ENCODE peak calls at places on chromosome 22, in seven cellular contexts. B is tibial nerve, N is Caco-2, L is BE2C, H is prostate gland, W is A549, X is HepG2. R is an unnamed sample.

GRCh38 chr22:27802389-27803079 is 978 bp upstream of the MN1 start:
- DNase-seq in B (no peak), N (no peak), L (no peak), H (no peak), W (no peak), X (no peak), R (no peak)

GRCh38 chr22:24583221-24583971 is 9.5 kb downstream of the LRRC75B start:
- DNase-seq in B (no peak), N (no peak), L (peak; percentile 86), H (no peak), W (no peak), X (peak; percentile 76), R (no peak)

GRCh38 chr22:41836551-41836950 is 3.6 kb downstream of the SREBF2 start:
- DNase-seq in B (no peak), N (no peak), L (no peak), H (no peak), W (no peak), X (no peak), R (no peak)

GRCh38 chr22:45460288-45461109 is 42.2 kb upstream of the FBLN1 start:
- DNase-seq in B (peak; percentile 66), N (no peak), L (no peak), H (no peak), W (no peak), X (no peak), R (peak; percentile 80)

GRCh38 chr22:23769321-23769965 is 1.7 kb upstream of the CHCHD10 start:
- DNase-seq in B (no peak), N (no peak), L (no peak), H (no peak), W (no peak), X (no peak), R (no peak)

GRCh38 chr22:24506802-24507438 is 11.8 kb downstream of the UPB1 start:
- DNase-seq in B (no peak), N (no peak), L (no peak), H (no peak), W (peak; percentile 24), X (peak; percentile 75), R (no peak)

GRCh38 chr22:46551321-46551720 is 13.9 kb upstream of the CELSR1 start:
- DNase-seq in B (no peak), N (no peak), L (no peak), H (no peak), W (no peak), X (no peak), R (no peak)

GRCh38 chr22:27572267-27572666 is 229.3 kb downstream of the MN1 start:
- DNase-seq in B (no peak), N (no peak), L (no peak), H (no peak), W (no peak), X (no peak), R (no peak)

GRCh38 chr22:35212020-35212419 is 45.3 kb upstream of the HMGXB4 start:
- DNase-seq in B (no peak), N (no peak), L (no peak), H (peak; percentile 33), W (no peak), X (no peak), R (no peak)

GRCh38 chr22:41361716-41362310 is 19.9 kb upstream of the TEF start:
- DNase-seq in B (no peak), N (no peak), L (no peak), H (no peak), W (no peak), X (no peak), R (no peak)

GRCh38 chr22:23697031-23697970 is 6.5 kb downstream of the RGL4 start:
- DNase-seq in B (no peak), N (no peak), L (no peak), H (no peak), W (no peak), X (no peak), R (no peak)

GRCh38 chr22:33785283-33785991 is 134.8 kb downstream of the LARGE1 start:
- DNase-seq in B (no peak), N (no peak), L (no peak), H (no peak), W (no peak), X (peak; percentile 8), R (no peak)

GRCh38 chr22:46201059-46201757 is 48.9 kb downstream of the CDPF1 start:
- DNase-seq in B (no peak), N (peak; percentile 8), L (no peak), H (no peak), W (no peak), X (peak; percentile 61), R (no peak)

GRCh38 chr22:21632237-21632895 is at the start of gene CCDC116:
- DNase-seq in B (no peak), N (peak; percentile 61), L (peak; percentile 96), H (no peak), W (no peak), X (peak; percentile 81), R (no peak)

GRCh38 chr22:19931514-19931913 is 10.1 kb upstream of the COMT start:
- DNase-seq in B (no peak), N (no peak), L (no peak), H (no peak), W (no peak), X (no peak), R (no peak)

GRCh38 chr22:29108137-29108536 is 35.3 kb downstream of the KREMEN1 start:
- DNase-seq in B (no peak), N (peak; percentile 35), L (no peak), H (no peak), W (peak; percentile 25), X (no peak), R (no peak)

GRCh38 chr22:43228330-43228729 is 41.4 kb upstream of the TTLL12 start:
- DNase-seq in B (no peak), N (peak; percentile 45), L (peak; percentile 81), H (no peak), W (peak; percentile 35), X (no peak), R (peak; percentile 35)

GRCh38 chr22:29679316-29679715 is 40.5 kb upstream of the CABP7 start:
- DNase-seq in B (no peak), N (no peak), L (no peak), H (no peak), W (no peak), X (no peak), R (no peak)

DNA sequence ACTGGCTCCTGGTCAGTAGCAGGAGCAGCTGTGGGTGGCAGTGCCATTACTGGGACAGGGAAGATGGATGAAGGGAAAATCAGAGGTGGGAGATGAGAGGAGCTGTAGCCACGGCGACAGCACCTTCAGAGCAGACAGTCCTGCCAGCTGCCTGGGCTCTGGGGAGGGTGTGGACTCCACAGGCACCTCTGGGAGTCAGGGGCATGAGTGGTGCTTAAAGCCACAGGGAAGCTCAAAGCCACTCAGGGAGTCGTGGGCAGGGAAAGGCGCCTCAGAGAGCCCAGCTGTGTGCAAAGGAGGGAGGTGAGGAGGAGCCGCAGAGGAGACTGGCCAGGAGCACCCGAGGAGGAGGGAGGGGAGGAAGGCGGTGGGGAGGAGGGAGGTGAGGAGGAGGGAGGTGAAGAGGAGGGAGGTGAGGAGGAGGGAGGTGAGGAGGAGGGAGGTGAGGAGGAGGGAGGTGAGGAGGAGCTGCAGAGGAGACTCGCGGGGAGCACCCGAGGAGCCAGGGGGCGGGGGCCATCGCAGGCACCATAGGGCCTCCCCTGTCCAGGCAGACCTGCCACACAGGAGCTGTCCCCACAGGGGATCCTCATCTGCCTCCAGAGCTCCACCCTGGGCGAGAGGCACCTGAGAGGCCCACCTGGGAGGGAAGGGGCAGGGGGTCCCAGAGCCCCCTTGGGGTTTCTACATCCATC is 977.6 kb downstream of the BRD1 start:
- DNase-seq in B (no peak), N (no peak), L (no peak), H (no peak), W (no peak), X (no peak), R (no peak)
- H3K4me1 ChIP-seq in B (no peaks in the 10 kb centered on the region), N (no peaks in the 10 kb centered on the region), L (no peaks in the 10 kb centered on the region), H (no peaks in the 10 kb centered on the region), W (no peaks in the 10 kb centered on the region), X (peaks cover 14% of the 10 kb centered on the region), R (no peaks in the 10 kb centered on the region)

DNA sequence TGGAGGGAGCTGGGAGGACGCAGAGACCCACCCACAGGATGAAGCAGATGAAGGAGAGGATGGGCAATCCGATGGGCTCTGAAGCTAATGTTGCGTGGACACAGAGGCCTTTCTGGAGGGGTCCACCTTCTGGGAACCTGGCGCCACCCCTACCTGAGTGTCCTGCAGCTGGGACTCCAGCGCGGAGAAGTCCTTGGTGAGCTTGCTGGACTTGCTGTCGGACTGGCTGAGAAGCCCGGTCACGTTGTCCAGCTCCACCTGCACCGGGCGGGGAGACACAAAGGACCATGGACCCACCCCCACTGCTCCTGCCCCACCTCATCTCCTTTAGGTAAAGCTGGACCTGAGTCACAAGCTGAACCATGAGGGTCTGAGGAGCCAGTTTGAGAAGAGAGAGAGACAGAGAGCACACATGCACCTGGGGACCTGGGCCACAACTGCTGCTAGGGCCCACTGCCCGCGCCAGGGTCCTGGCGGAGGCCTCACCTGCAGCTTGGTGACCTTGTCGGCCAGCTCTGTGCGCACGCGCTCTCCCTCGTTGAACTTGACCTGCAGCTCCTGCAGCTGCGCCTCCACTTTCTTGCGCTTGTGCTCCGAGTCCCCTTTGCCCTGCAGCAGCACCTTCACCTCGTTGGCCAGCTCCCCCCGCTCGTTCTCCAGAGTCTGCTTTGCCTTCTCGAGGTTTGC is 40.8 kb downstream of the APOL1 start:
- DNase-seq in B (no peak), N (no peak), L (no peak), H (no peak), W (no peak), X (no peak), R (no peak)
- H3K9me3 ChIP-seq in B (no peaks in the 10 kb centered on the region), N (no peaks in the 10 kb centered on the region), L (no peaks in the 10 kb centered on the region), H (no peaks in the 10 kb centered on the region), W (no peaks in the 10 kb centered on the region), X (no peaks in the 10 kb centered on the region), R (no peaks in the 10 kb centered on the region)

DNA sequence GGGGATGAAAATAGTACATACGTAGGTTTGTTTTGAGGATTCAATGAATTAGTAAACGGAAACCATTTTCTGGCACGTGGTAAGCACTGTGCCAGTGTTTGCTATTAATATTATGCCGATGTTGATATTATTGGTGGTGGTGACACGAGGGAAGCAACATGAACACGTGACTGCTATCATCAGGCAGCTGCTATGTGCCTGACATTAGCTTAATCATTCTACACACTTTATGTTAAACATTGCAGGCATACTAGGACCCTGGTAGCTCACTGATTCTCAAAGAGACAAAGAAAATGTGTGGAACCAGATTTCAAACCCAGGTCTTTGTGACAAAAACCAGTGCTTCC is 656 bp downstream of the SRRD start:
- DNase-seq in B (no peak), N (no peak), L (no peak), H (no peak), W (no peak), X (no peak), R (no peak)
- H3K4me1 ChIP-seq in B (no peaks in the 10 kb centered on the region), N (peaks cover 10% of the 10 kb centered on the region), L (peaks cover 2% of the 10 kb centered on the region), H (peaks cover 40% of the 10 kb centered on the region), W (peaks cover 17% of the 10 kb centered on the region), X (peaks cover 70% of the 10 kb centered on the region), R (peaks cover 54% of the 10 kb centered on the region)

DNA sequence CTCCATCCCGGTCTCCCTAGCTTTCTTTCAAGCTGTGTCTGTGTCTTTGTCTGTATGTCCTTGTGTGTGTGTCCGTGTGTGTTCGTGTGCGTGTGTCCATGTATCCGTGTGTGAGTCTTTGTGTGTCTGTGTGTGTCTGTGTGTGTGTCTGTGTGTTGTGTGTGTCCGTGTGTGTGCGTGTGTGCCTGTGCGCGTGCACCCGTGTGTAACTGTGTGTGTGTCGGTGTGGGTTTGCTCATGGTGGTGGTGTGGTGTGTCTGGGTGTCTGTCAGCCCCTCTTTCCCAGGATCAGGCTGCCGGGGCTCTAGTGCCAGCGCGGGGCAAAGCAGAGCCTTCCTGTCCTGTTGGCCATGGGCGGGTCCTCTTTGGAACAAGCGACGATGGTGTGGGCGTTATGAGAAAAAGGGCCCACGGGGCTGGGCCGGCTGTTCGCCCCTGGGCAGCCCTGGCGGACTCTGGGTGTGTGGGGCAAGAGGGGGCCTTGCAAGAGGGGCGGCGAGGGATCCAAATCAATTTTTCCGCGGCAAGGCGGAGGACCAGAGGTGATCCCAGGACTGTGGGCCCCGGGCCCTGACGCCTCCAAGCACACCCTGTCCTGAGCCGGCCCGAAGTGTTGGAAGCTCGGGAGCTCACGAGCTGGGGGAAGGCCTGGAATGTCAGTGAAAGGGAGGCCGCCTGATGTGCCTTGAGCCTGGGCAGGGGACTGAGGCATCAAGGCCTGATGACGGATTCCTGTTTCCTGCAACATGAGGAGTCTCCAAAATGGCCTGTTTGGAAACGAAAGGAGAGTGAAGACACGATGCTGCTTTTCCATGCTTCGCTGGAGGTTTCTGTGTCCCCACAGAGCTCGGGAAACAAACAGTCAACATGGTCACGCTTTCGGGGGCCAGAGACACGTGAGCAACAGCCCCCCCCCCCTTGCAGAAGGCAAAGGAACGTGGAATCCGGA is 3929.2 kb upstream of the OR11H1 start:
- DNase-seq in B (no peak), N (no peak), L (no peak), H (no peak), W (no peak), X (no peak), R (no peak)
- H3K9me3 ChIP-seq in B (peaks cover 57% of the 10 kb centered on the region), N (no peaks in the 10 kb centered on the region), L (peaks cover 6% of the 10 kb centered on the region), H (no peaks in the 10 kb centered on the region), W (no peaks in the 10 kb centered on the region), X (peaks cover 69% of the 10 kb centered on the region), R (peaks cover 4% of the 10 kb centered on the region)

R was measured in heart right ventricle.